ENCODE peak calls at places on chromosomes 16 and 17, in four cellular contexts. I is K562, S is HCT116, Q is HepG2. C is an unnamed sample.

GRCh38 chr16:9943121-9943520 is 239.1 kb downstream of the GRIN2A start:
- DNase-seq in S (no peak), I (no peak), Q (no peak), C (no peak)

GRCh38 chr17:17542906-17543635 is 46.9 kb upstream of the RASD1 start:
- DNase-seq in S (no peak), I (no peak), Q (no peak), C (no peak)

GRCh38 chr17:83186226-83186625 is 106.8 kb downstream of the METRNL start:
- DNase-seq in S (no peak), Q (peak), I (peak), C (no peak)

GRCh38 chr16:10566613-10567012 is 13.8 kb downstream of the EMP2 start:
- DNase-seq in Q (no peak), S (no peak), I (no peak), C (no peak)

GRCh38 chr16:27175888-27176287 is 27.4 kb upstream of the KDM8 start:
- DNase-seq in S (no peak), I (peak), Q (no peak), C (no peak)

GRCh38 chr16:27547134-27547533 is 2.6 kb downstream of the GTF3C1 start:
- DNase-seq in Q (no peak), S (no peak), I (peak), C (no peak)

GRCh38 chr16:55660026-55660425 is 4.2 kb downstream of the SLC6A2 start:
- DNase-seq in I (no peak), S (no peak), Q (no peak), C (no peak)

GRCh38 chr17:81127526-81128177 is 37.7 kb upstream of the PVALEF start:
- DNase-seq in S (no peak), I (no peak), Q (no peak), C (no peak)

GRCh38 chr16:81833751-81834150 is 54.7 kb downstream of the PLCG2 start:
- DNase-seq in I (no peak), Q (no peak), S (no peak), C (no peak)

GRCh38 chr17:28864991-28865849 is 10.4 kb downstream of the ERAL1 start:
- DNase-seq in Q (peak), S (no peak), I (peak), C (no peak)

GRCh38 chr17:18141210-18141803 is 32.8 kb downstream of the MYO15A start:
- DNase-seq in I (peak), Q (peak), S (no peak), C (peak)

GRCh38 chr17:79023886-79024771 is at the start of gene C1QTNF1:
- DNase-seq in I (no peak), Q (no peak), S (no peak), C (no peak)

GRCh38 chr16:34050787-34051320 is 591.4 kb downstream of the TP53TG3F start:
- DNase-seq in Q (no peak), I (no peak), S (no peak), C (no peak)

GRCh38 chr16:29862383-29862883 is 593 bp downstream of the CDIPT start:
- DNase-seq in S (no peak), Q (no peak), I (peak), C (no peak)

GRCh38 chr16:71373073-71373472 is 14.6 kb downstream of the CALB2 start:
- DNase-seq in Q (no peak), S (peak), I (no peak), C (no peak)

GRCh38 chr16:57110937-57111336 is 18.6 kb downstream of the CPNE2 start:
- DNase-seq in Q (no peak), I (no peak), S (no peak), C (no peak)

GRCh38 chr17:48540213-48540612 is 4.7 kb downstream of the HOXB2 start:
- DNase-seq in I (no peak), Q (no peak), S (no peak), C (no peak)

GRCh38 chr17:59328534-59329095 is 2.8 kb upstream of the YPEL2 start:
- DNase-seq in S (no peak), Q (no peak), I (no peak), C (no peak)

GRCh38 chr16:31502981-31503380 is 5.2 kb downstream of the RUSF1 start:
- DNase-seq in S (no peak), I (no peak), Q (no peak), C (no peak)

GRCh38 chr16:12293017-12293618 is 316.6 kb downstream of the SNX29 start:
- DNase-seq in Q (no peak), I (peak), S (no peak), C (no peak)

GRCh38 chr17:7042507-7043194 is 1.2 kb downstream of the SLC16A11 start:
- DNase-seq in Q (no peak), I (no peak), S (no peak), C (no peak)

GRCh38 chr17:61594294-61594825 is 3.3 kb upstream of the NACA2 start:
- DNase-seq in Q (no peak), I (no peak), S (no peak), C (no peak)

GRCh38 chr17:77733576-77734296 is 224.8 kb upstream of the TNRC6C start:
- DNase-seq in I (no peak), S (no peak), Q (no peak), C (no peak)

GRCh38 chr17:50480854-50481490 is 2.3 kb downstream of the RSAD1 start:
- DNase-seq in I (no peak), Q (no peak), S (no peak), C (no peak)

GRCh38 chr17:50482110-50482509 is 3.5 kb downstream of the RSAD1 start:
- DNase-seq in Q (no peak), I (no peak), S (no peak), C (no peak)

GRCh38 chr17:50482516-50482915 is 3.9 kb downstream of the RSAD1 start:
- DNase-seq in Q (peak), S (peak), I (peak), C (peak)

GRCh38 chr17:50480142-50480764 is 1.6 kb downstream of the RSAD1 start:
- DNase-seq in I (no peak), S (no peak), Q (no peak), C (no peak)

GRCh38 chr17:50481648-50482047 is 3.0 kb downstream of the RSAD1 start:
- DNase-seq in I (no peak), S (no peak), Q (no peak), C (no peak)
- TF ChIP-seq TCF7L2 in I (no peak), S (no peak), Q (no peak), C (no peak)

DNA sequence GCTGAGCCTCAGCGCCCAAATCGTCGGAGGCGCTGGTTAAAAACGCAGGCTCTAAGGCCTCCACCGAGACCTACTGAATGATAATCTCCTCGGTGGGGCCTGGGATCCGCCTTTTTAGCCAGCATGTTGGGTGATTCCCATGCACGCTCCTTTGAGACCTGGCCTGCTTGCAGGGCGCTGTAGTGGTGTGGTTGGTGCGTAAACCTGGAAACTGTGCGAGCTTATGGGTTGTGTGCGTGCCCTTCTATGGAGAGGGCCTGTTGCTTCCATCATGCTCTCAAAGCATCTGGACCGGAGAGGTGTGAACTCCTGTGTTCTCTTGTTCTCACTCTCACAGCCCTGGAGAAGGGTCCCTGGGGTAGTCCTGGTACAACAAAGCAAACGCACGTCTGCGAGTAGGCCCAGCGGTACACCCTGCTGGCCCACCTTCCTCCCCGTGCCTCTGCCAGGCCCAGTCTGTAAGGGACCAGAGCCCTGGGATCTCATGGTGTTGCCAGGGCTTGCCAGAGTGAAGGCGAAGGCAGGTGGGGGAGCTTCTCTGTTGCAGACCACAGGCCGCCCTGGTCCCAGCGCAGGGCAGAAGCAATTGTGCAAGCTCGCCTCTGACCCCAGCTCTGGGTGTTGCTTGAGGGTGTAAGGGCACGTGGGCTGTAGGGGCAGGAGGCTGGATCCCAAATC is 759 bp upstream of the LRRC75A start:
- DNase-seq in I (no peak), Q (no peak), S (no peak), C (no peak)
- H3K4me3 ChIP-seq in I (peak), Q (peak), S (peak), C (peak)

GRCh38 chr16:21704266-21704665 is 40.5 kb downstream of the OTOA start:
- DNase-seq in S (no peak), I (no peak), Q (no peak), C (no peak)

GRCh38 chr16:21703156-21703555 is 39.4 kb downstream of the OTOA start:
- DNase-seq in I (no peak), S (no peak), Q (no peak), C (no peak)

GRCh38 chr16:21703589-21704174 is 39.9 kb downstream of the OTOA start:
- DNase-seq in I (no peak), Q (no peak), S (no peak), C (no peak)

GRCh38 chr16:21702259-21702658 is 38.5 kb downstream of the OTOA start:
- DNase-seq in Q (no peak), I (no peak), S (no peak), C (no peak)

GRCh38 chr16:21704733-21705132 is 41.0 kb downstream of the OTOA start:
- DNase-seq in Q (no peak), I (peak), S (no peak), C (no peak)
- TF ChIP-seq TCF7L2 in Q (no peak), I (no peak), S (no peak), C (no peak)

GRCh38 chr17:40323731-40324650 is 15.0 kb downstream of the RARA start:
- DNase-seq in S (no peak), Q (no peak), I (no peak), C (no peak)
- H3K4me3 ChIP-seq in S (no peak), Q (no peak), I (no peak), C (no peak)

GRCh38 chr16:68508013-68508412 is 31.1 kb upstream of the ZFP90 start:
- DNase-seq in Q (no peak), S (no peak), I (no peak), C (no peak)
- TF ChIP-seq TCF7L2 in Q (no peak), S (no peak), I (no peak), C (no peak)

GRCh38 chr17:39739885-39740356 is 2.2 kb downstream of the GRB7 start:
- DNase-seq in I (peak), S (no peak), Q (peak), C (no peak)
- H3K4me3 ChIP-seq in I (no peak), S (peak), Q (peak), C (peak)

DNA sequence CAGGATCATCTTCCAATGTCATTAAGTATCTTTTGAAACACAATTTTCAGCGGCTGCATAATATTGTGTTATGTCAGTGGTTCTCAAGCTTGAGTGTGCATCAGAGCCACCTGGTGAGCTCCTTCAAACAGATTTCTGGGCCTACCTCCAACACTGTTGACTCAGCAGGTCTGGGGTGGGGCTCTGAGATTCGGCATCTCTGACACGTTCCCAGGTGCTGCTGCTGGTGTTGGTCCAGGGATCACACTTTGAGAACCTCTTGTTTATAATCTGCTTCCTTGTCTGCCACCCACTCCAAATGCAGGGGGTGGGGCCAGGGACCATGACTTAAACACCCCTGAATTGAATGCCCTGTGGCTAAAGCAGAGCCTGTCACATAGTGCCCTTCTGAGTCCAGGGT is 73.8 kb upstream of the HNF1B start:
- DNase-seq in S (peak), I (no peak), Q (no peak), C (no peak)
- TF ChIP-seq TCF7L2 in S (peak), I (no peak), Q (no peak), C (no peak)

C was measured in Panc1.